ENCODE peak calls at places on chromosomes 2 and 18, in four cellular contexts. B, Q, P and E are unnamed samples.
A peak's percentile ranks its signal among the peaks of the same experiment; 100 is the strongest.

GRCh38 chr2:75067506-75067905 is 109.1 kb downstream of the POLE4 start:
- DNase-seq in P (no peak), Q (no peak), B (no peak), E (no peak)

GRCh38 chr2:230927711-230928341 is 2.8 kb upstream of the GPR55 start:
- DNase-seq in Q (no peak), B (no peak), P (no peak), E (no peak)

GRCh38 chr2:219684721-219685689 is 57.6 kb downstream of the SLC4A3 start:
- DNase-seq in Q (peak; percentile 44), B (peak; percentile 77), P (no peak), E (peak; percentile 56)

GRCh38 chr2:121218386-121218938 is 66.5 kb downstream of the TFCP2L1 start:
- DNase-seq in B (no peak), Q (no peak), P (no peak), E (no peak)

GRCh38 chr2:118942012-118942411 is at the start of gene MARCO:
- DNase-seq in P (no peak), B (no peak), Q (no peak), E (no peak)

GRCh38 chr2:128310094-128310716 is 8.5 kb downstream of the HS6ST1 start:
- DNase-seq in Q (peak; percentile 8), B (no peak), P (no peak), E (peak; percentile 37)

GRCh38 chr2:170814551-170815245 is 2.0 kb upstream of the GAD1 start:
- DNase-seq in B (no peak), Q (no peak), P (no peak), E (no peak)

GRCh38 chr2:29071032-29071975 is 3.0 kb downstream of the PCARE start:
- DNase-seq in B (no peak), Q (no peak), P (no peak), E (no peak)

GRCh38 chr2:228675042-228675441 is 493.6 kb upstream of the SPHKAP start:
- DNase-seq in Q (no peak), P (no peak), B (peak; percentile 86), E (no peak)

GRCh38 chr2:181742908-181743722 is 62.8 kb upstream of the NEUROD1 start:
- DNase-seq in Q (no peak), B (peak; percentile 83), P (no peak), E (no peak)
- TF ChIP-seq CTCF in Q (peak; percentile 84), B (peak; percentile 62), P (peak; percentile 48), E (peak; percentile 57)

GRCh38 chr18:2223859-2224258 is 347.4 kb downstream of the METTL4 start:
- DNase-seq in B (peak; percentile 76), Q (no peak), P (no peak), E (no peak)
- TF ChIP-seq CTCF in B (peak; percentile 78), Q (peak; percentile 58), P (peak; percentile 37), E (peak; percentile 37)

GRCh38 chr2:204625135-204625534 is 79.9 kb downstream of the PARD3B start:
- DNase-seq in Q (no peak), B (no peak), P (no peak), E (no peak)
- TF ChIP-seq CTCF in Q (peak; percentile 25), B (no peak), P (no peak), E (no peak)

GRCh38 chr18:70826571-70826970 is 537.7 kb downstream of the SOCS6 start:
- DNase-seq in P (no peak), Q (no peak), B (no peak), E (no peak)
- TF ChIP-seq CTCF in P (no peak), Q (no peak), B (no peak), E (no peak)

DNA sequence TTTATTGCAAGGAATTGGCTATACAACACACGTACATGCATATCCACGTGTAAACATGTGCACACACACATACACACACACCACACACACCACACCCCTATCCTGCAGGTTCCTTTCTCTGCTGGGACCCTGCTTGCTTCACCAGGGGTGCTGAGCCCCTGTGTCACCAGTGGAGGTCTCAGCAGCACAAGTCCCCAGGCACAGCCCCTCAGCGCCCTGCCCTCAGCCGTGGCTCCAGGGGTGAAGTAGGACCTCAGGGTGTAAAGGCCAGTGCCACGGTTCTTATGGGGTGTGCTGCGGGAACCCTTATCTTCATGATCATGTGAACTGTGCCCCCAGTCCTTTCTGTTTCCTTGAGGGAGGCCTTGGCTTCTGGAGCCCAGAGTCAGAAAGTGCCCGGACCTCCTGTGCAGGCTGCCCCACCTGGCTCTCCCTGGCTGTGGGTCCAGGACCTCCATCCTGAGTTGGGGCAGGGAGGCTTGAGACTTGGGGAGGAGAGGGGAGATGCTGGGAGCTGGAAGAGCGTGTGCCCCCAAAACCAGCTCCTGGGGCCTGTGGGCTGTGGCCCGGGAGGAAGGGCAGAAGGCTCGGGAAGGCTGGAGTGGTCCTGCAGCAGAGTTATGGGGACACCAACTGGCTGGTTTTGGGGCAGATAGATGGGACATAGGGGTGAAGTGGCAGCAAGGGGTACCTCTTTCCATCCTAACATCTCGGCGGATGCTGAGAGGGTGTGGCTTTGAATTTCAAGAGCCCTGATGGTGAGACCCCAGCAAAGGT is 20.3 kb upstream of the KLF11 start:
- DNase-seq in Q (no peak), P (no peak), B (no peak), E (no peak)
- TF ChIP-seq CTCF in Q (peak; percentile 12), P (no peak), B (peak; percentile 27), E (no peak)

DNA sequence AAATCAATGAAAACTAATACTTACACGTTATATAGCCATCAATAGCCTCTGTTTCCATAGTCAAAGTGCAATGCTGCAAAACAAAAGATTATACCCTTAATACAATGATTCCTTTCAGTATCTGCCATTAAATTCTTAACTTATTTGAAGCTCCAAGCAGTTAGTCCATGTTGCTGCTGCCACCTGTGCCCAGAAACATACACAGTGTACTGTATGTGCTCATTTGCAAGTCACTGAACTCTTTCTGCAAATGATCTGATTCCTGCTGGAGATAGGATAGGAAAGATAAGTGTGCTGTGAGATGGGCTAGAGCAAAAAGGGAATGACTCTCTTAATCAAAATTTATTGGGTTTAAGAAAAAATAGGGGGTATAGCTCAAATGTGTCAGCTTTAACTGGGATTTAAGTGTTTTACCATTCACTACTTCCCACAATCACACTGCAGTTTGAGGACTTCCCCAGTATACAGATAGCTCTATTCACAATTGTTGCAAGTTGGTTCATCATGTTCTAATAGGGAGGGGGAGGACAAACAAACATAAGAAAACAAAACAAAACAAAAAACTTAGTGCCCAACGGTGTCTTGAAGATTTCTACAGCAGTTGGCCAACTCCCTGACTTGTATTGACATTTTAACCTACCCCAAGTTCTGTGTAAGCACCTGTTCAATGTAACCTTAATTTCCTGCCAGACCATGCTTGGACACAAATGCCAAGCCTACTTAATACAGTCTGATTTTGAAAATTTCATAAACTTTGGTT is 2.7 kb downstream of the IKZF2 start:
- DNase-seq in P (no peak), Q (no peak), B (no peak), E (no peak)
- TF ChIP-seq CTCF in P (no peak), Q (no peak), B (no peak), E (no peak)

GRCh38 chr2:237604960-237605359 is 14.4 kb upstream of the RAB17 start:
- DNase-seq in P (no peak), B (no peak), Q (no peak), E (no peak)
- TF ChIP-seq CTCF in P (no peak), B (peak; percentile 45), Q (peak; percentile 26), E (no peak)

GRCh38 chr2:167450364-167450763 is 562.1 kb downstream of the XIRP2 start:
- DNase-seq in P (no peak), B (no peak), Q (no peak), E (no peak)

GRCh38 chr2:167454036-167454435 is 565.8 kb downstream of the XIRP2 start:
- DNase-seq in B (no peak), P (no peak), Q (no peak), E (no peak)

GRCh38 chr2:167451496-167452289 is 563.4 kb downstream of the XIRP2 start:
- DNase-seq in B (no peak), Q (no peak), P (no peak), E (no peak)
- TF ChIP-seq CTCF in B (no peak), Q (no peak), P (no peak), E (no peak)

GRCh38 chr2:100242891-100243670 is 79.2 kb downstream of the LONRF2 start:
- DNase-seq in Q (peak; percentile 75), B (peak; percentile 74), P (no peak), E (peak; percentile 48)
- TF ChIP-seq CTCF in Q (peak; percentile 84), B (peak; percentile 93), P (peak; percentile 70), E (peak; percentile 27)